ENCODE peak calls at places on chromosomes 16 and 17, in seven cellular contexts. B is activated CD4-positive, CD25-positive, alpha-beta regulatory T cell; I is neural progenitor cell; V is left lung; S is activated CD8-positive, alpha-beta memory T cell treated with anti-CD3 and anti-CD28 coated beads for 1 hour; K is lung; A is amniotic stem cell. D is an unnamed sample.

GRCh38 chr17:44881145-44881544 is 18.1 kb downstream of the EFTUD2 start:
- DNase-seq in I (no peak), V (no peak), A (no peak), K (no peak), B (no peak), S (no peak), D (no peak)

GRCh38 chr17:200604-200985 is 19.1 kb upstream of the DOC2B start:
- DNase-seq in I (no peak), S (no peak), K (no peak), A (no peak), B (no peak), V (no peak), D (no peak)

GRCh38 chr16:53041196-53041977 is 11.3 kb downstream of the CHD9NB start:
- DNase-seq in S (no peak), V (no peak), B (no peak), I (peak; percentile 40), A (no peak), K (no peak), D (no peak)

GRCh38 chr17:33302394-33302793 is 9.3 kb upstream of the ASIC2 start:
- DNase-seq in S (no peak), A (no peak), B (no peak), I (no peak), V (no peak), K (no peak), D (no peak)

GRCh38 chr17:49987681-49988441 is 7.2 kb downstream of the DLX3 start:
- DNase-seq in I (peak; percentile 69), K (no peak), S (no peak), V (no peak), A (no peak), B (no peak), D (no peak)

GRCh38 chr17:45997166-45997565 is 1.9 kb upstream of the STH start:
- DNase-seq in A (no peak), B (no peak), I (no peak), V (no peak), S (no peak), K (no peak), D (no peak)

GRCh38 chr17:68675723-68676122 is 74.6 kb upstream of the FAM20A start:
- DNase-seq in S (no peak), A (no peak), B (no peak), I (no peak), K (no peak), V (no peak), D (no peak)

GRCh38 chr16:85279874-85280545 is 167.7 kb upstream of the CIBAR2 start:
- DNase-seq in K (no peak), A (no peak), V (no peak), B (no peak), S (no peak), I (no peak), D (no peak)

GRCh38 chr17:77497578-77497934 is 356.8 kb downstream of the SEC14L1 start:
- DNase-seq in B (no peak), K (no peak), S (no peak), I (no peak), V (no peak), A (no peak), D (no peak)

GRCh38 chr16:66913711-66914110 is 5.0 kb downstream of the CDH16 start:
- DNase-seq in V (no peak), A (no peak), K (no peak), S (no peak), I (no peak), B (no peak), D (no peak)

GRCh38 chr16:76293980-76294690 is 16.9 kb downstream of the CNTNAP4 start:
- DNase-seq in K (no peak), A (no peak), I (no peak), S (no peak), B (no peak), V (no peak), D (no peak)

GRCh38 chr17:63966646-63967265 is 6.0 kb downstream of the SCN4A start:
- DNase-seq in V (no peak), B (no peak), A (no peak), I (no peak), S (no peak), K (no peak), D (no peak)

GRCh38 chr17:61411114-61411943 is 11.7 kb downstream of the TBX2 start:
- DNase-seq in K (no peak), A (no peak), V (peak; percentile 73), S (no peak), I (peak; percentile 87), B (no peak), D (no peak)

GRCh38 chr16:57361384-57361783 is 2.8 kb downstream of the CCL22 start:
- DNase-seq in S (no peak), I (no peak), K (no peak), A (no peak), B (no peak), V (peak; percentile 35), D (no peak)

GRCh38 chr16:27943766-27944165 is 119.7 kb downstream of the GSG1L start:
- DNase-seq in K (no peak), A (no peak), B (no peak), V (no peak), I (no peak), S (no peak), D (no peak)

GRCh38 chr17:50272711-50273653 is 1.3 kb upstream of the TMEM92 start:
- DNase-seq in K (no peak), B (peak; percentile 19), A (no peak), I (peak; percentile 87), V (peak; percentile 56), S (peak; percentile 9), D (no peak)

GRCh38 chr17:82937411-82938371 is 97.9 kb upstream of the ZNF750 start:
- DNase-seq in S (no peak), B (no peak), V (peak; percentile 29), A (no peak), I (no peak), K (no peak), D (no peak)